ENCODE peak calls at places on chromosome 20, in eight cellular contexts. E is A549, C is IMR-90, W is adrenal gland, Q is stomach, V is right lobe of liver, A is spleen, R is heart left ventricle. U is an unnamed sample.

GRCh38 chr20:10696650-10697049 is 22.9 kb upstream of the JAG1 start:
- DNase-seq in E (no peak), C (no peak), W (no peak), Q (no peak), V (peak), A (no peak), R (no peak), U (peak)

GRCh38 chr20:47352332-47353223 is 3.9 kb downstream of the ZMYND8 start:
- DNase-seq in E (no peak), C (no peak), W (peak), Q (peak), V (peak), A (peak), R (peak), U (peak)

GRCh38 chr20:12171927-12172581 is 254.4 kb downstream of the BTBD3 start:
- DNase-seq in E (no peak), C (peak), W (no peak), Q (no peak), V (no peak), A (no peak), R (peak), U (no peak)

GRCh38 chr20:8346898-8347297 is 214.8 kb downstream of the PLCB1 start:
- DNase-seq in E (no peak), C (no peak), W (no peak), Q (no peak), V (no peak), A (no peak), R (no peak), U (no peak)

GRCh38 chr20:25848222-25848621 is 151.6 kb upstream of the ZNF337 start:
- DNase-seq in E (no peak), C (no peak), W (no peak), Q (no peak), V (no peak), A (peak), R (no peak), U (no peak)

GRCh38 chr20:1185316-1185741 is 548 bp upstream of the TMEM74B start:
- DNase-seq in E (peak), C (no peak), W (no peak), Q (no peak), V (no peak), A (no peak), R (no peak), U (peak)

GRCh38 chr20:1775117-1775516 is 117.5 kb upstream of the SIRPG start:
- DNase-seq in E (no peak), C (peak), W (no peak), Q (no peak), V (no peak), A (no peak), R (no peak), U (no peak)

GRCh38 chr20:38249536-38250310 is 10.8 kb downstream of the KIAA1755 start:
- DNase-seq in E (no peak), C (peak), W (no peak), Q (no peak), V (no peak), A (peak), R (no peak), U (no peak)

GRCh38 chr20:535958-536357 is 7.6 kb downstream of the CSNK2A1 start:
- DNase-seq in E (no peak), C (no peak), W (no peak), Q (no peak), V (no peak), A (no peak), R (no peak), U (peak)

GRCh38 chr20:13821876-13822275 is 37.0 kb downstream of the NDUFAF5 start:
- DNase-seq in E (no peak), C (no peak), W (no peak), Q (no peak), V (no peak), A (no peak), R (no peak), U (no peak)

GRCh38 chr20:58393299-58393698 is 4.3 kb downstream of the VAPB start:
- DNase-seq in E (no peak), C (peak), W (no peak), Q (no peak), V (no peak), A (no peak), R (no peak), U (no peak)

GRCh38 chr20:15475483-15475882 is 1097.8 kb downstream of the KIF16B start:
- DNase-seq in E (no peak), C (no peak), W (no peak), Q (peak), V (peak), A (peak), R (peak), U (no peak)

GRCh38 chr20:4829494-4830211 is 107.9 kb downstream of the PRND start:
- DNase-seq in E (no peak), C (no peak), W (peak), Q (no peak), V (no peak), A (no peak), R (peak), U (no peak)

GRCh38 chr20:57393321-57394086 is 2.3 kb downstream of the RBM38 start:
- DNase-seq in E (no peak), C (no peak), W (no peak), Q (no peak), V (no peak), A (peak), R (peak), U (no peak)

GRCh38 chr20:38255389-38255788 is 5.1 kb downstream of the KIAA1755 start:
- DNase-seq in E (no peak), C (peak), W (no peak), Q (no peak), V (no peak), A (no peak), R (no peak), U (no peak)

GRCh38 chr20:46400253-46400652 is 6.2 kb downstream of the ELMO2 start:
- DNase-seq in E (no peak), C (peak), W (peak), Q (no peak), V (no peak), A (no peak), R (peak), U (no peak)

GRCh38 chr20:62087227-62087626 is 21.5 kb upstream of the TAF4 start:
- DNase-seq in E (no peak), C (no peak), W (no peak), Q (no peak), V (no peak), A (peak), R (no peak), U (peak)

GRCh38 chr20:51760905-51761544 is 7.2 kb downstream of the ATP9A start:
- DNase-seq in E (no peak), C (peak), W (no peak), Q (no peak), V (no peak), A (no peak), R (no peak), U (no peak)

GRCh38 chr20:57294558-57294957 is 28.1 kb upstream of the BMP7 start:
- DNase-seq in E (no peak), C (no peak), W (no peak), Q (no peak), V (no peak), A (no peak), R (no peak), U (no peak)

GRCh38 chr20:37313546-37314091 is 24.2 kb downstream of the MANBAL start:
- DNase-seq in E (no peak), C (no peak), W (peak), Q (no peak), V (no peak), A (no peak), R (no peak), U (no peak)

GRCh38 chr20:23939063-23939462 is 49.5 kb downstream of the GGTLC1 start:
- DNase-seq in E (no peak), C (no peak), W (no peak), Q (no peak), V (no peak), A (no peak), R (no peak), U (no peak)

GRCh38 chr20:20017001-20017851 is at the start of gene NAA20:
- DNase-seq in E (peak), C (peak), W (peak), Q (peak), V (peak), A (peak), R (peak), U (peak)
- TF ChIP-seq POLR2A in E (peak), C (no peak), W (no peak), Q (no peak), V (peak), A (no peak), R (peak), U (peak)

GRCh38 chr20:50533464-50533863 is 23.3 kb downstream of the PTPN1 start:
- DNase-seq in E (no peak), C (no peak), W (no peak), Q (no peak), V (no peak), A (no peak), R (no peak), U (no peak)
- TF ChIP-seq POLR2A in E (no peak), C (no peak), W (no peak), Q (no peak), V (no peak), A (no peak), R (no peak), U (no peak)

GRCh38 chr20:44195613-44196012 is 8.6 kb upstream of the JPH2 start:
- DNase-seq in E (no peak), C (no peak), W (no peak), Q (no peak), V (no peak), A (no peak), R (no peak), U (peak)
- TF ChIP-seq POLR2A in E (no peak), C (peak), W (no peak), Q (no peak), V (no peak), A (no peak), R (no peak), U (no peak)

DNA sequence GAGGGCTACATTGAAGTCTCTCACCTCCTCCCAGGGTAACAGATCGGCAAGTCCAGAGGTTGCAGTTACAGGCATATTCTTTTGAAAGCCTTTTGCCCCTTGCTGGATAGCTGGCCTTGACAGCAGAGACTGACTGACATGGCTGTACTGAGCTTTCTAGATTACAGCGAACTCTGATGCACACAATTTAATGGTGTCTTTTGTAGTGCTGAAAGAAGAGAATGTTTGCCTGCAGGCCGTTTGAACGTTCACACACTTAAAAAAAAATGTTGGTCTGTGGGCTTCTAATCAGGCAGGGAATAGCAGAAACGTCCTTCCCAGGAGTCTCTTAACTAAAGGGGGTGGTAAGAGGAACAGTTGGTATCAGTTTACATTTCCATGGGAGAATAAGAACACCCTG is 214.0 kb upstream of the SSTR4 start:
- DNase-seq in E (no peak), C (no peak), W (no peak), Q (no peak), V (no peak), A (no peak), R (no peak), U (no peak)
- TF ChIP-seq POLR2A in E (no peak), C (no peak), W (no peak), Q (no peak), V (no peak), A (no peak), R (no peak), U (no peak)

DNA sequence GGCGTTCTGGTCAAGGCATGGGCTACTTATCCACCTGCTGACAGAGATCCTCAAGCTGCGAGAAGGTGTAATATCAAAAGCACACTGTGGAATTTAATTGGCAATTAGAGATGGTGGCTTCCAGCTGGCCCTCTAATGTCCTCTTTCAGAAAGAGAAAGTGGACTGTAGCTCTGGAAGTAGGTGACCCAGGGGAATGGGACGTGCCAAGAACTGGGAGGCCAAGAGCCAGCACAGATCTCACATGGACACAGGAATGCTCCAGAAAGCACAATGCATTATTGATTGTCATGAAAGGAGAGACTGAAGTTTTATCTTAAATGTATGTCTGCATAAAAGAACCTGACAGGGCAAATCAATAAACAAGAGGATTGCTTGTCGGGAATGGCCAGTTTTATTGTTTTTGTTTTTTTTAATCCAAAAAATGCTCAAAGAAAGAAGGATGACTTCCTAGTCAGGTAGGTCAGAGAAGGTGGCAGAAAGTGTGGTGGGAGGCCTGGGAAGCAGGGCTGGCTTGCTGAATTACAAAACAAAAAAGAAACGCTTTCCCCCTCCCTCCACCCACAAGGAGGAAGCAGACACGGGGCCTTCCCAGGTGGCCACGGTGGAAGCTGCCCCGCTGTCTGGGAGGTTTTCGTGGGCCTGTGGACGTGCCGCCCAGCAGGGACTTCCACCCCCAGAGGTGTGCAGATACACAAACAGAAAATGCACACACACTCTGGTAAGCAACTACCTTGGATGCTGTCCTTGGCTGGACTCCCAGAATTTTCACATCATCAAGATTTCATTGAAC is 198.4 kb upstream of the CDH4 start:
- DNase-seq in E (no peak), C (no peak), W (no peak), Q (no peak), V (no peak), A (no peak), R (no peak), U (no peak)
- TF ChIP-seq POLR2A in E (no peak), C (no peak), W (no peak), Q (no peak), V (no peak), A (no peak), R (no peak), U (no peak)

GRCh38 chr20:63566395-63567131 is 7.5 kb downstream of the HELZ2 start:
- DNase-seq in E (no peak), C (no peak), W (no peak), Q (no peak), V (no peak), A (peak), R (no peak), U (no peak)

GRCh38 chr20:63568986-63569949 is 4.8 kb downstream of the HELZ2 start:
- DNase-seq in E (no peak), C (no peak), W (no peak), Q (no peak), V (no peak), A (peak), R (no peak), U (no peak)

GRCh38 chr20:63568170-63568981 is 5.7 kb downstream of the HELZ2 start:
- DNase-seq in E (no peak), C (no peak), W (no peak), Q (no peak), V (no peak), A (peak), R (no peak), U (no peak)

GRCh38 chr20:63567132-63567381 is 7.0 kb downstream of the HELZ2 start:
- DNase-seq in E (no peak), C (no peak), W (no peak), Q (no peak), V (no peak), A (no peak), R (no peak), U (no peak)

GRCh38 chr20:63567382-63568169 is 6.5 kb downstream of the HELZ2 start:
- DNase-seq in E (no peak), C (no peak), W (no peak), Q (peak), V (peak), A (peak), R (no peak), U (no peak)
- TF ChIP-seq POLR2A in E (no peak), C (no peak), W (no peak), Q (no peak), V (no peak), A (no peak), R (no peak), U (no peak)

GRCh38 chr20:54431545-54431944 is 43.8 kb upstream of the DOK5 start:
- DNase-seq in E (no peak), C (no peak), W (no peak), Q (no peak), V (no peak), A (no peak), R (no peak), U (no peak)
- TF ChIP-seq POLR2A in E (no peak), C (no peak), W (no peak), Q (no peak), V (no peak), A (no peak), R (no peak), U (no peak)

GRCh38 chr20:63792866-63793265 is 38.2 kb downstream of the ZBTB46 start:
- DNase-seq in E (no peak), C (no peak), W (no peak), Q (no peak), V (no peak), A (no peak), R (peak), U (no peak)

GRCh38 chr20:63790572-63791168 is 40.4 kb downstream of the ZBTB46 start:
- DNase-seq in E (no peak), C (no peak), W (no peak), Q (no peak), V (no peak), A (no peak), R (peak), U (no peak)

GRCh38 chr20:63791497-63792156 is 39.4 kb downstream of the ZBTB46 start:
- DNase-seq in E (no peak), C (no peak), W (no peak), Q (no peak), V (peak), A (no peak), R (peak), U (no peak)

GRCh38 chr20:63795178-63795830 is 35.8 kb downstream of the ZBTB46 start:
- DNase-seq in E (no peak), C (no peak), W (no peak), Q (no peak), V (no peak), A (no peak), R (no peak), U (no peak)

DNA sequence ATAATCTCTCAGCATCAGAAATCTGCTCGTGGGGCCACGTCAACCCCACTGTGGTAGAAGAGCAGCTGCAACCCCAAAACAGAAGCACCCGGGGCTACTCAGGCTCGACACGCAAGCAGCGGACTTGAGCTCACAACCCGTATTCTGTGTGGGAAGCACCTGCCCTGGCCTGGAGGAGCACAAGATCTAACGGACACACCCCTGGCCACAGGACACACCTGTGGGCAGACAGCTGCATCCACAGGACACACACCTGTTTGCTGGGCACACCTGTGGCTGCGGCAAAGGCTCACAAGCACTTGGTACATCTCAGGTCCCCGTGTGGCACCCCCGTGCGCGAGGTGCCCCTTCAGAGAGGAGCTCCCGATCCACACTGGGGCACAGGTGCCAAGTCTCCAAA is 36.5 kb downstream of the ZBTB46 start:
- DNase-seq in E (no peak), C (no peak), W (no peak), Q (no peak), V (no peak), A (no peak), R (no peak), U (no peak)
- TF ChIP-seq POLR2A in E (no peak), C (no peak), W (no peak), Q (no peak), V (no peak), A (no peak), R (no peak), U (no peak)

DNA sequence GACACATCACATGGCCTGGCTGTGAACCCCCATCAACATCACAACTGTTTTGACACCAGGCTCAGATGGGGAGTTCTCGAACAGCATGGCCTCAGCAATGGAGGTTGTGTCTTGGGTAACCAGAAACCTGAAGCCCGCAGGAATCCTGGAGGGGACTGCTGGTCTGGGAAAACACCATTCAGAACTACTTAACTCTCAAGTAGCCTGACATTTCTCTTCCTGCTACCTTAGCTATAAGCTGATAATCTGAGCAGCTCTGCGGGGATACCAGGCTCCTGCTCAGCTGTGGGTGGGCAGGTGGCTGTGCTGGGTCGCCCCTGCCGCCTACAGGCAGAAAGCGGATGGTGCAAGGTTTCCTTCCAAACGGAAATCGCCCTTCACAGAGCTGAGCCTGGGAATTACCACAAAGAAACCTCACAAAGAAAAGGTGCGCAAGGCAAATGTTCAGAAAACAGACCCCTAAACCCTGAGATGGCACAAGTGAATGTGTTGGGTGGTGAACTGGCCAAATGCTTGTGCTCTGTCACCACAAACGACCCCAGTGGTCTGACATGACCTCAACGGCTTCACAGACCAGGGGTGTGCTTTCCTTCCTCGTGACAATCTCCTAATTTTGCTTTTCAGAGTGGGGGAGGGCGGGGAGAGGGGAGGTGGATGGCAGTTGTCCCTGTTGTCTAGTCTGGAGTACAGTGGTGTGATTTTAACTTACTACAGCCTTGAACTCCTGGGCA is 29.5 kb downstream of the SNX5 start:
- DNase-seq in E (peak), C (peak), W (peak), Q (peak), V (peak), A (peak), R (peak), U (peak)
- TF ChIP-seq POLR2A in E (no peak), C (no peak), W (no peak), Q (no peak), V (no peak), A (no peak), R (no peak), U (peak)

DNA sequence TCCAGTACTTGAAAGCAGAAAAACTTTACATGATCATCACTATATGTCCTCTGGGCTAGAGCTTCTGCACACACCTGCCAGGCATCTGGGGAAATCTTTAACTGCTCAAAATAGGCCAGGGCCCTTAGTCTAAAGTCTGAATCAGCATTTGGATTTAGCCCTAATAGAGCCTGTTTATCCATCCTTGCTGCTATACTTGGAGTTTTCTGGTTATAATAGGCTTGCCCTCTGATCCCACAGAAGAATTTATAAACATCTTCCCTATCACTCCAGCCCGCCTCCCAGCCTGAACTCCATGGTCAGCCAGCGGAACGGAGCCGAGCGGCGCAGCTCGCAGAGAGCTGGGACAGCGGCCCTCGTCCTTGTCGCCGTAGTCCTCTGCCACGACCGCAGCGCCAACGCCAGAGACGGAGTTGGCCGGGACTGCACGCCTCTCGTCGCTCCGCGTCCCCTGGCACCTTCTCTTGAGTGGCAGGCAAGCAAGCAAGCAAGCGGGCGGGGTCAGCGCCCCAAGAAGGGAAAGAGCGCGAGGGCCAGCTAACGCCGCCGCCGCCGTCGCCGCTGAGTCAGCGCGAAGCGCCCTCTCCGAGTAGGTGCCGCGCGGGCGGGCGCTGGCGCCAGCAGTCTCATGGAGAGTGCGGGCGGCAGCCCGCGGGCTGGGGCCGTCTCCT is 25.4 kb upstream of the ASIP start:
- DNase-seq in E (peak), C (peak), W (peak), Q (peak), V (peak), A (peak), R (peak), U (peak)
- TF ChIP-seq POLR2A in E (no peak), C (no peak), W (no peak), Q (no peak), V (no peak), A (no peak), R (no peak), U (peak)

U was measured in erythroblast.